ENCODE peak calls at places on chromosomes 13 and 19, in ten cellular contexts. E is HL-60; I is brain microvascular endothelial cell; K is effector memory CD4-positive, alpha-beta T cell; D is A673; J is right atrium auricular region; O is thoracic aorta; L is WERI-Rb-1; S is psoas muscle; A is cardiac fibroblast. Y is an unnamed sample.

GRCh38 chr19:14004619-14005380 is 1.3 kb downstream of the RFX1 start:
- DNase-seq in S (peak), I (no peak), J (peak), O (no peak), K (no peak), D (no peak), E (peak), L (no peak), A (no peak), Y (no peak)

GRCh38 chr19:30365121-30365800 is 6.9 kb upstream of the ZNF536 start:
- DNase-seq in I (no peak), S (no peak), E (no peak), D (no peak), K (no peak), O (no peak), A (no peak), L (no peak), J (no peak), Y (no peak)

GRCh38 chr19:58385313-58386165 is 1.5 kb upstream of the RPS5 start:
- DNase-seq in J (no peak), L (no peak), D (no peak), I (no peak), O (no peak), K (no peak), E (no peak), S (no peak), A (no peak), Y (no peak)

GRCh38 chr19:47155141-47155540 is 24.5 kb downstream of the SAE1 start:
- DNase-seq in L (no peak), E (no peak), D (no peak), I (no peak), K (no peak), J (no peak), A (peak), S (no peak), O (no peak), Y (no peak)

GRCh38 chr13:57631607-57632275 is at the start of gene PCDH17:
- DNase-seq in I (peak), S (peak), D (peak), O (no peak), A (peak), L (no peak), E (no peak), K (no peak), J (peak), Y (no peak)

GRCh38 chr13:48446454-48446853 is 33.5 kb upstream of the LPAR6 start:
- DNase-seq in J (no peak), S (no peak), I (peak), D (peak), E (no peak), O (no peak), K (no peak), L (no peak), A (peak), Y (peak)

GRCh38 chr13:48595330-48596127 is 58.2 kb upstream of the CYSLTR2 start:
- DNase-seq in J (peak), A (peak), D (peak), I (peak), E (peak), L (no peak), O (no peak), K (peak), S (peak), Y (peak)

GRCh38 chr13:26052136-26052736 is 420 bp upstream of the SHISA2 start:
- DNase-seq in L (peak), K (no peak), D (no peak), S (no peak), J (no peak), O (no peak), E (no peak), I (no peak), A (no peak), Y (no peak)

GRCh38 chr19:22052644-22053013 is 345 bp downstream of the ZNF257 start:
- DNase-seq in S (peak), I (no peak), L (no peak), E (no peak), K (no peak), D (no peak), A (no peak), J (no peak), O (no peak), Y (no peak)

GRCh38 chr19:45774765-45775164 is 5.7 kb upstream of the SIX5 start:
- DNase-seq in K (no peak), I (no peak), L (no peak), E (no peak), D (no peak), S (no peak), J (no peak), A (no peak), O (no peak), Y (no peak)

GRCh38 chr19:54464044-54464623 is 556 bp upstream of the LENG9 start:
- DNase-seq in J (peak), E (no peak), S (peak), L (peak), O (peak), A (peak), D (peak), I (peak), K (peak), Y (peak)

GRCh38 chr19:30326076-30326710 is 46.0 kb upstream of the ZNF536 start:
- DNase-seq in I (no peak), J (no peak), A (no peak), L (no peak), K (no peak), E (no peak), S (no peak), D (no peak), O (no peak), Y (no peak)

GRCh38 chr19:56933014-56933705 is 92.6 kb upstream of the PEG3 start:
- DNase-seq in K (no peak), I (no peak), J (no peak), L (no peak), S (no peak), E (no peak), A (no peak), O (no peak), D (no peak), Y (no peak)

GRCh38 chr19:8396563-8397203 is 6.5 kb downstream of the RAB11B start:
- DNase-seq in L (peak), J (no peak), A (peak), D (peak), O (no peak), E (peak), K (peak), S (peak), I (peak), Y (no peak)

GRCh38 chr13:24625870-24626419 is 54.3 kb upstream of the ATP12A start:
- DNase-seq in A (no peak), K (no peak), S (no peak), O (no peak), E (no peak), D (no peak), L (no peak), I (no peak), J (no peak), Y (no peak)

GRCh38 chr13:112881656-112882554 is 87.1 kb upstream of the MCF2L start:
- DNase-seq in I (no peak), S (no peak), A (no peak), L (no peak), K (no peak), O (no peak), E (no peak), J (no peak), D (no peak), Y (no peak)

GRCh38 chr13:35712907-35713685 is 236.6 kb upstream of the MAB21L1 start:
- DNase-seq in D (peak), J (no peak), O (no peak), L (no peak), S (no peak), I (peak), A (no peak), K (no peak), E (no peak), Y (no peak)

GRCh38 chr13:87661471-87661870 is 9.7 kb upstream of the SLITRK5 start:
- DNase-seq in K (no peak), E (no peak), D (peak), I (no peak), L (no peak), J (no peak), O (no peak), S (no peak), A (no peak), Y (peak)

GRCh38 chr13:32731576-32731975 is 145.3 kb downstream of the PDS5B start:
- DNase-seq in D (peak), O (no peak), L (no peak), A (peak), S (no peak), J (no peak), E (no peak), I (peak), K (no peak), Y (no peak)

DNA sequence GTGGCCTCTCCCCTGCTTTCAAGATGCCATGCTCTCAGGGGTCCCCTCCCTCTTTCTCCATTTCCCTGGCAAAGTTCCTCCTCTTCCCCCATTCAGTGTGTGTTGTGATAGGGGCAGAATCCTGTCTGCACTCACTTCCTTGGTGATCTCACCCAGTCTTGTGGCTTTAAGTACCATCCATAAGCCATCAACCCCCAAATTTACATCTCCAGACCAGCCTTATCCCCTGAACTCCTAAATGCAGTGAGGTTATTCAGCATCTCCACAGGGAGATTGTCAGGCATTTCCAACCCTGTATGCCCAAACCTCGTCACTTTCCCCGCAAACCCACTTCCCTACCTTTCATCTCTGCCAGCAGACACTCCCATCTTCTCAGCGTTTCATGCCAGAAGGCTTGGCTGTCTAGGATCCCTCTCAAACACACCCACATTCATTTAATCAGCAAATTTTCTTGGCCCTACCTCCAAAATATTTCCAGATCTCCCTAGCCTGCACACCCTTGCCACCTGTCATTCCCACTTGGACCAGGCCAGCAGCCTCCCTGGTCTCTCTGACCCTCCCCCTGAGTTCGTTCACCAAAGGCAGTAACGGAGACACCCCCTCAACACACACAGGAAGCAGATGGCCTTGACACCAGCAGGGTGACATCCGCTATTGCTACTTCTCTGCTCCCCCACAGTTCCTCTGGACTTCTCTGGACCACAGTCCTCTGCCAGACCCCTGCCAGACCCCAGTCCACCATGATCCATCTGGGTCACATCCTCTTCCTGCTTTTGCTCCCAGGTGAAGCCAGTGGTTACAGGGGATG is at the start of gene HCST:
- DNase-seq in L (peak), O (no peak), K (peak), J (no peak), A (no peak), D (peak), I (no peak), S (no peak), E (no peak), Y (no peak)
- H3K4me3 ChIP-seq in L (no peak), O (peak), K (peak), J (no peak), A (peak), D (peak), I (peak), S (peak), E (peak), Y (peak)

DNA sequence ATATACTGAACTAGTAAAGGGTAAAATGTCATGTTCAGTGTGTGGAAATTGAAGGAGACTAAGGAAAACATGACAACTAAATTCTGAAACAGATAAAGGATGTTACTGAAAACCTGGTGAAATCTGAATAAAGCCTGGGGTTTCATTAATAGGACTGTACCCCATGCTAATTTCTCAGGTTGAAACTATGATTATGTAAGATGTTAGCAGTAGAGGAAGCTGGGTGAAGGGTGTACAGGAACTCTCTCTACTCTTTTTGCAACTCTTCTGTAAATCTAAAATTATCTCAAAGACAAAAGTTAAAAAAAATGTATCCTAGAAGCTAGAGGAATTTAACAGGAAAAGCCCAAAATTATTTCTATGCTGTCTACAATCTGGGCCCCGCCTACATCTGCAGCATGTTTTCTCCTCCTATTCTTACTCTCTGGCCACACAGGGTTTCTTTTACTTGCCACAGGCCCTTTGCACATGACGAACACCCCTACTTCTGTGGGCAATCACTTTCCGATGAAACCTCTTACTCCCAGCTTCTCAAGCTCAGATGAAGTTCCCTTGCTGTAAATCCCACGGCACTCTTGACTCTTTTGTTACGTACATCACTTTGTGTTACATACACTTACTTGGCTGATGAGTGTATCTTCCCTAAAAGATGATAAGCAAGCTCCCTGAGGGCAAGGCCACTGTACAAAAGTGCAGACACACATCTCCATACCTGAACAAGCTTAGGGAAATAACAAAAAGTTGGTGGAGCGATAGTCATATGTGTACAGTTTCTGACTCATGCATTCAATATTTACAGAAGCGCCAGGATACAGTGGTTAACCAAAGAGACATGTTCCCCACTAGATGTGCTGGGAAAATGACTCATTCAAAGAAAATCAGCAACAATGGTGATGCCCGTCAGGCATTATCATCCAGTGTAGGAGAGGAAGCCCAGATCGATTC is 32.6 kb downstream of the RUBCNL start:
- DNase-seq in J (no peak), I (peak), A (peak), O (no peak), S (no peak), L (no peak), K (no peak), E (peak), D (no peak), Y (peak)
- H3K4me3 ChIP-seq in J (no peak), I (no peak), A (no peak), O (no peak), S (no peak), L (no peak), K (no peak), E (no peak), D (no peak), Y (no peak)

DNA sequence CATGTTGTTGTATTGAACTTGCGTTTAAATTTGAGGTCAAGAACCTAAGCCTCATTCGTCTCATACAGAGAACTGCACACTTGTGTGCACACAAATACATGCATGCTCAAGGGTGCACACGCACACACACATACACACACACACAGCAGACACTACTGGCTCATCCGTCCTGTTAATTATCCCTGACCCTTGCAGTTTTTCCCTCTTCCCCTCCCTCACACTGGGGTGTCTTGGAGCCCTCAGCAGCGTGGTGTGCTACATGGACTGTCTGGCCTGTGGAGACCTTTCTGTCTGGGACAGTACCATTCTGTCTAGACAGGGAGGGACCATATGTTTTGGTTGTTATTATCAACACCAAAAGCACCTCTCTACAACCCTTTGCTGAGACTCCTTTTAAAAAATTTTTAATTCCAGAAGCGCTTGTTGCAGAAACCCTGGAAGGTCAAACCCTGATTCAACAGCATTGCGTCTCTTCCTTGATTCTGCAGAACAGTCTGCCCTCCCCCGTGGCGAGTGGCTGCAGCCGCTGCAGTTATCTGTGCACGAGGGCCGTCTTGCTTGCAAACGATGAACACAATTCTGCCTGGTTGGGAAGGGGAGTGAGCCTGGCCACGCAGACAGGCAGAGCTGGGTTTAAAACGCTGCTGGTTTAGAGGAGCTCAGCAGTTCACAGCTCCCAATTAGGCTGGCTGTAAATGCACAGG is 374.0 kb downstream of the IRS2 start:
- DNase-seq in I (peak), E (no peak), D (peak), O (no peak), K (no peak), L (peak), A (peak), S (peak), J (no peak), Y (no peak)
- H3K4me3 ChIP-seq in I (no peak), E (no peak), D (peak), O (peak), K (no peak), L (peak), A (no peak), S (no peak), J (no peak), Y (no peak)

DNA sequence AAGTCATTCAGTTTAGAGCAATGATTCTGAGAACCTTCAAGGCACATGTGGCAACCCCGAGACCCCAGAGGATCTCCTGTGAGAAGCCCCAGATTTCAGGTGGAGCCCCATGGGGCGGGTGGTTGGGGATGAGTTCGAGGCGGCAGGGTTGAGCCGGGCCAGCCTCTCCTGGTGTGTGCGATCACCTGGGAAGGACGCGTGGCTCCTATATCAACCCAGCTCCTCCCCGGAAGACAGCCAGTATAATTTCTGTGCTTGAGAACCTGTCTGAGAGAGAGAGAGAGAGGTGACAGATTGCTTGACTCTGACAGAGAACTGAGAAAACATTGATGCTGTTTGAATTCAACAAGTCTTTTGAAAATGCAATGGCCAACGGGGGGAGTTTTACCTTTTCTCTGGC is 89.0 kb downstream of the TEX29 start:
- DNase-seq in O (no peak), D (no peak), L (no peak), E (no peak), S (no peak), I (no peak), K (no peak), A (no peak), J (no peak), Y (no peak)
- H3K4me3 ChIP-seq in O (no peak), D (no peak), L (no peak), E (no peak), S (no peak), I (no peak), K (no peak), A (no peak), J (no peak), Y (no peak)

GRCh38 chr13:20616059-20616797 is 49.3 kb downstream of the IFT88 start:
- DNase-seq in S (no peak), E (no peak), K (no peak), L (no peak), J (no peak), D (no peak), A (peak), O (no peak), I (peak), Y (peak)
- H3K4me3 ChIP-seq in S (no peak), E (no peak), K (no peak), L (no peak), J (no peak), D (no peak), A (no peak), O (no peak), I (no peak), Y (no peak)

DNA sequence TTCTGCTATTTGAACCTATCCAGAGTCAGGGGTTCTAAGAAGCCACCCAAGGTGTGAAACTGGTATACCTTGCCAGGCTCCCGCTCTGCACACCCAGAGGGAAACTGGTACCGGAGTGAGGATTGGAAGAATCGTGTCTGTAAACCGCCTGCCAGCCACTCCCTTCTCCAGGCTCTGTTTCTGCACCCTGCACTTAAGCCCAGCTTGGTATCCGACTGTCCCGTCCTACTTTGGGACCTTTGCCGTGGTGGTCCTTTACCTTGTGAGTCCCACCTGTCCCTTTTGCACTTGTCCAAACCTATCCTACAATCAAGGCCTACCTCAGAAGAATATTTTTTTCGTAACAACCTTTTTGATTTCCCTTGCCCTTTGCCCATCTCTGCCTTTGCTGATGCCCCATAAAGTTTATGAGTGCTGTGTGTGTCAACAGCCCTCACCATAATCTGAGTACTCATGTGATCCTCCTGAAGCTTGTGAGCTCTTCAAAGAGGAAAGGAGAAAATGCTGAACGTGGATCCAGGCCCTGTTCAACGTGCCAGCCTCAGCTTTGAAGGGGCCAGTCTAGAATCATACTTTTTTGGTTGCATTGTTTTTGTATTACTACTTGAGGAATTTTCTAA is 44.6 kb downstream of the GARRE1 start:
- DNase-seq in L (no peak), S (no peak), K (no peak), E (no peak), O (no peak), J (no peak), D (no peak), A (no peak), I (no peak), Y (no peak)
- H3K4me3 ChIP-seq in L (no peak), S (no peak), K (no peak), E (no peak), O (no peak), J (no peak), D (no peak), A (no peak), I (no peak), Y (no peak)

GRCh38 chr19:3274245-3275067 is 50.0 kb downstream of the CELF5 start:
- DNase-seq in I (no peak), K (no peak), J (no peak), L (no peak), E (no peak), S (no peak), D (no peak), O (no peak), A (no peak), Y (no peak)
- H3K4me3 ChIP-seq in I (no peak), K (peak), J (no peak), L (peak), E (no peak), S (no peak), D (no peak), O (no peak), A (no peak), Y (no peak)

DNA sequence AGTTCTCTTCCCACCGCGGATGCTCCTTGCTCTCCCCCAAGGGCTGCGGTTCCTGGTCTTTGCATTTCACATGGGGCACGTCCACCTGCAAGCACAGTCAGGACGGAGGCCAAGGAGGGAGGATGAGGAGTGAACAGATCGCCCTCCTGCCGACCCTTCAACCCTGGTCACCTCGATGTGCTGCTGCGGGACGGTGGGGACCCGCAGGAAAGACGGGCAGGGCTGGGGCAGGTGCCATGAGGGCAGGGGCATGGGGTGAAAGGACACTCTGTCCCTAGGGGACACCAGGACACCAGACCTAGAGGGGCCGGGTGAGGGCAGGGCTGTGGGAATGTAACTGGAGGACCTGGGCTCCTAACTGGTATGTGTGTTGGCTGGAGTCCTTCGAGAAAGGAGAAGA is 840 bp downstream of the SYCE2 start:
- DNase-seq in O (no peak), A (no peak), S (no peak), L (no peak), J (no peak), D (no peak), E (no peak), K (no peak), I (no peak), Y (no peak)
- H3K4me3 ChIP-seq in O (no peak), A (no peak), S (no peak), L (no peak), J (no peak), D (no peak), E (no peak), K (no peak), I (no peak), Y (no peak)